ENCODE peak calls at places on chromosomes 11 and 22, in eight cellular contexts. One of them, this sample, is unnamed.

GRCh38 chr11:27248430-27249207 is 114.4 kb downstream of the CCDC34 start:
- DNase-seq in right atrium auricular region: no peak
- DNase-seq in BE2C: no peak
- DNase-seq in HTR-8/SVneo: no peak
- DNase-seq in anterior cingulate cortex: peak
- DNase-seq in tibial nerve: no peak
- DNase-seq in stimulated activated CD4-positive, alpha-beta T cell treated with anti-CD3 and anti-CD28 coated beads, TNF-alpha, amount 100 ng/mL, for 48 hours: no peak
- DNase-seq in epithelial cell of esophagus: no peak
- DNase-seq in this sample: no peak

GRCh38 chr22:23149743-23150238 is 4.5 kb downstream of the RAB36 start:
- DNase-seq in right atrium auricular region: no peak
- DNase-seq in BE2C: no peak
- DNase-seq in HTR-8/SVneo: no peak
- DNase-seq in anterior cingulate cortex: no peak
- DNase-seq in tibial nerve: no peak
- DNase-seq in stimulated activated CD4-positive, alpha-beta T cell treated with anti-CD3 and anti-CD28 coated beads, TNF-alpha, amount 100 ng/mL, for 48 hours: no peak
- DNase-seq in epithelial cell of esophagus: peak
- DNase-seq in this sample: no peak

GRCh38 chr22:25645964-25646363 is 81.5 kb downstream of the GRK3 start:
- DNase-seq in right atrium auricular region: no peak
- DNase-seq in BE2C: no peak
- DNase-seq in HTR-8/SVneo: no peak
- DNase-seq in anterior cingulate cortex: no peak
- DNase-seq in tibial nerve: no peak
- DNase-seq in stimulated activated CD4-positive, alpha-beta T cell treated with anti-CD3 and anti-CD28 coated beads, TNF-alpha, amount 100 ng/mL, for 48 hours: no peak
- DNase-seq in epithelial cell of esophagus: peak
- DNase-seq in this sample: no peak

GRCh38 chr11:128901655-128902514 is 10.7 kb downstream of the KCNJ5 start:
- DNase-seq in right atrium auricular region: no peak
- DNase-seq in BE2C: no peak
- DNase-seq in HTR-8/SVneo: no peak
- DNase-seq in anterior cingulate cortex: no peak
- DNase-seq in tibial nerve: no peak
- DNase-seq in stimulated activated CD4-positive, alpha-beta T cell treated with anti-CD3 and anti-CD28 coated beads, TNF-alpha, amount 100 ng/mL, for 48 hours: no peak
- DNase-seq in epithelial cell of esophagus: no peak
- DNase-seq in this sample: no peak

GRCh38 chr11:1728931-1729691 is 21.3 kb downstream of the IFITM10 start:
- DNase-seq in right atrium auricular region: no peak
- DNase-seq in BE2C: no peak
- DNase-seq in HTR-8/SVneo: no peak
- DNase-seq in anterior cingulate cortex: no peak
- DNase-seq in tibial nerve: no peak
- DNase-seq in stimulated activated CD4-positive, alpha-beta T cell treated with anti-CD3 and anti-CD28 coated beads, TNF-alpha, amount 100 ng/mL, for 48 hours: no peak
- DNase-seq in epithelial cell of esophagus: no peak
- DNase-seq in this sample: no peak

GRCh38 chr11:1202776-1203504 is 19.9 kb upstream of the MUC5B start:
- DNase-seq in right atrium auricular region: no peak
- DNase-seq in BE2C: peak
- DNase-seq in HTR-8/SVneo: peak
- DNase-seq in anterior cingulate cortex: peak
- DNase-seq in tibial nerve: peak
- DNase-seq in stimulated activated CD4-positive, alpha-beta T cell treated with anti-CD3 and anti-CD28 coated beads, TNF-alpha, amount 100 ng/mL, for 48 hours: peak
- DNase-seq in epithelial cell of esophagus: peak
- DNase-seq in this sample: peak

GRCh38 chr11:73257342-73258103 is 14.6 kb upstream of the P2RY6 start:
- DNase-seq in right atrium auricular region: peak
- DNase-seq in BE2C: no peak
- DNase-seq in HTR-8/SVneo: peak
- DNase-seq in anterior cingulate cortex: peak
- DNase-seq in tibial nerve: peak
- DNase-seq in stimulated activated CD4-positive, alpha-beta T cell treated with anti-CD3 and anti-CD28 coated beads, TNF-alpha, amount 100 ng/mL, for 48 hours: no peak
- DNase-seq in epithelial cell of esophagus: peak
- DNase-seq in this sample: no peak

GRCh38 chr22:27420186-27420816 is 381.3 kb downstream of the MN1 start:
- DNase-seq in right atrium auricular region: peak
- DNase-seq in BE2C: no peak
- DNase-seq in HTR-8/SVneo: no peak
- DNase-seq in anterior cingulate cortex: no peak
- DNase-seq in tibial nerve: peak
- DNase-seq in stimulated activated CD4-positive, alpha-beta T cell treated with anti-CD3 and anti-CD28 coated beads, TNF-alpha, amount 100 ng/mL, for 48 hours: no peak
- DNase-seq in epithelial cell of esophagus: no peak
- DNase-seq in this sample: no peak

GRCh38 chr11:11538277-11538960 is 83.4 kb downstream of the GALNT18 start:
- DNase-seq in right atrium auricular region: no peak
- DNase-seq in BE2C: peak
- DNase-seq in HTR-8/SVneo: no peak
- DNase-seq in anterior cingulate cortex: no peak
- DNase-seq in tibial nerve: no peak
- DNase-seq in stimulated activated CD4-positive, alpha-beta T cell treated with anti-CD3 and anti-CD28 coated beads, TNF-alpha, amount 100 ng/mL, for 48 hours: no peak
- DNase-seq in epithelial cell of esophagus: no peak
- DNase-seq in this sample: no peak

GRCh38 chr11:6315811-6316425 is 4.4 kb downstream of the CAVIN3 start:
- DNase-seq in right atrium auricular region: peak
- DNase-seq in BE2C: peak
- DNase-seq in HTR-8/SVneo: peak
- DNase-seq in anterior cingulate cortex: peak
- DNase-seq in tibial nerve: peak
- DNase-seq in stimulated activated CD4-positive, alpha-beta T cell treated with anti-CD3 and anti-CD28 coated beads, TNF-alpha, amount 100 ng/mL, for 48 hours: no peak
- DNase-seq in epithelial cell of esophagus: peak
- DNase-seq in this sample: no peak

GRCh38 chr11:108302121-108302785 is 79.4 kb downstream of the ATM start:
- DNase-seq in right atrium auricular region: no peak
- DNase-seq in BE2C: no peak
- DNase-seq in HTR-8/SVneo: no peak
- DNase-seq in anterior cingulate cortex: no peak
- DNase-seq in tibial nerve: no peak
- DNase-seq in stimulated activated CD4-positive, alpha-beta T cell treated with anti-CD3 and anti-CD28 coated beads, TNF-alpha, amount 100 ng/mL, for 48 hours: no peak
- DNase-seq in epithelial cell of esophagus: peak
- DNase-seq in this sample: no peak

GRCh38 chr11:115141221-115141620 is 363.0 kb downstream of the CADM1 start:
- DNase-seq in right atrium auricular region: no peak
- DNase-seq in BE2C: peak
- DNase-seq in HTR-8/SVneo: no peak
- DNase-seq in anterior cingulate cortex: no peak
- DNase-seq in tibial nerve: no peak
- DNase-seq in stimulated activated CD4-positive, alpha-beta T cell treated with anti-CD3 and anti-CD28 coated beads, TNF-alpha, amount 100 ng/mL, for 48 hours: no peak
- DNase-seq in epithelial cell of esophagus: no peak
- DNase-seq in this sample: no peak

GRCh38 chr11:112723676-112724075 is 237.5 kb upstream of the NCAM1 start:
- DNase-seq in right atrium auricular region: peak
- DNase-seq in BE2C: no peak
- DNase-seq in HTR-8/SVneo: no peak
- DNase-seq in anterior cingulate cortex: no peak
- DNase-seq in tibial nerve: no peak
- DNase-seq in stimulated activated CD4-positive, alpha-beta T cell treated with anti-CD3 and anti-CD28 coated beads, TNF-alpha, amount 100 ng/mL, for 48 hours: no peak
- DNase-seq in epithelial cell of esophagus: no peak
- DNase-seq in this sample: no peak

GRCh38 chr11:111302298-111302697 is 4.0 kb downstream of the POU2AF3 start:
- DNase-seq in right atrium auricular region: no peak
- DNase-seq in BE2C: no peak
- DNase-seq in HTR-8/SVneo: no peak
- DNase-seq in anterior cingulate cortex: no peak
- DNase-seq in tibial nerve: no peak
- DNase-seq in stimulated activated CD4-positive, alpha-beta T cell treated with anti-CD3 and anti-CD28 coated beads, TNF-alpha, amount 100 ng/mL, for 48 hours: no peak
- DNase-seq in epithelial cell of esophagus: no peak
- DNase-seq in this sample: no peak

GRCh38 chr11:77316733-77317342 is 15.4 kb upstream of the GDPD4 start:
- DNase-seq in right atrium auricular region: no peak
- DNase-seq in BE2C: no peak
- DNase-seq in HTR-8/SVneo: no peak
- DNase-seq in anterior cingulate cortex: no peak
- DNase-seq in tibial nerve: no peak
- DNase-seq in stimulated activated CD4-positive, alpha-beta T cell treated with anti-CD3 and anti-CD28 coated beads, TNF-alpha, amount 100 ng/mL, for 48 hours: no peak
- DNase-seq in epithelial cell of esophagus: no peak
- DNase-seq in this sample: no peak

GRCh38 chr11:7523416-7524210 is 9.8 kb downstream of the PPFIBP2 start:
- DNase-seq in right atrium auricular region: no peak
- DNase-seq in BE2C: no peak
- DNase-seq in HTR-8/SVneo: no peak
- DNase-seq in anterior cingulate cortex: no peak
- DNase-seq in tibial nerve: no peak
- DNase-seq in stimulated activated CD4-positive, alpha-beta T cell treated with anti-CD3 and anti-CD28 coated beads, TNF-alpha, amount 100 ng/mL, for 48 hours: no peak
- DNase-seq in epithelial cell of esophagus: no peak
- DNase-seq in this sample: no peak

GRCh38 chr11:93537767-93538261 is 5.4 kb downstream of the SMCO4 start:
- DNase-seq in right atrium auricular region: peak
- DNase-seq in BE2C: no peak
- DNase-seq in HTR-8/SVneo: no peak
- DNase-seq in anterior cingulate cortex: peak
- DNase-seq in tibial nerve: peak
- DNase-seq in stimulated activated CD4-positive, alpha-beta T cell treated with anti-CD3 and anti-CD28 coated beads, TNF-alpha, amount 100 ng/mL, for 48 hours: no peak
- DNase-seq in epithelial cell of esophagus: peak
- DNase-seq in this sample: no peak

GRCh38 chr22:45072322-45072903 is 62.6 kb upstream of the PHF21B start:
- DNase-seq in right atrium auricular region: no peak
- DNase-seq in BE2C: peak
- DNase-seq in HTR-8/SVneo: peak
- DNase-seq in anterior cingulate cortex: no peak
- DNase-seq in tibial nerve: no peak
- DNase-seq in stimulated activated CD4-positive, alpha-beta T cell treated with anti-CD3 and anti-CD28 coated beads, TNF-alpha, amount 100 ng/mL, for 48 hours: no peak
- DNase-seq in epithelial cell of esophagus: peak
- DNase-seq in this sample: no peak